ENCODE peak calls at places on chromosomes 12 and 14, in seven cellular contexts. O is heart right ventricle; D is pancreas; N is psoas muscle; K is CD4-positive, alpha-beta T cell; T is GM06990; L is HCT116. P is an unnamed sample. For H3K27me3, the result is how much of the 10 kb centered on the place peaks cover.

GRCh38 chr12:17810399-17810798 is 279.6 kb downstream of the RERGL start:
- DNase-seq in O (no peak), D (no peak), N (no peak), K (no peak), T (no peak), L (no peak), P (no peak)

GRCh38 chr12:51171884-51172514 is 936 bp downstream of the TFCP2 start:
- DNase-seq in O (no peak), D (peak), N (no peak), K (no peak), T (no peak), L (no peak), P (no peak)

GRCh38 chr12:93802698-93803097 is 125.5 kb downstream of the CRADD start:
- DNase-seq in O (no peak), D (no peak), N (no peak), K (no peak), T (no peak), L (no peak), P (no peak)

GRCh38 chr12:52037248-52037861 is 13.9 kb upstream of the NR4A1 start:
- DNase-seq in O (peak), D (peak), N (peak), K (no peak), T (no peak), L (no peak), P (peak)

GRCh38 chr12:44696542-44696941 is 179.6 kb downstream of the NELL2 start:
- DNase-seq in O (no peak), D (no peak), N (no peak), K (no peak), T (no peak), L (no peak), P (no peak)

GRCh38 chr12:94305293-94305957 is 154.2 kb downstream of the CEP83 start:
- DNase-seq in O (no peak), D (no peak), N (no peak), K (no peak), T (peak), L (no peak), P (no peak)

GRCh38 chr12:1799882-1800645 is 20.3 kb upstream of the LRTM2 start:
- DNase-seq in O (no peak), D (no peak), N (no peak), K (no peak), T (no peak), L (no peak), P (no peak)

GRCh38 chr12:48001426-48002178 is 2.7 kb downstream of the COL2A1 start:
- DNase-seq in O (peak), D (peak), N (peak), K (no peak), T (no peak), L (peak), P (no peak)

GRCh38 chr14:68792022-68792829 is 641 bp downstream of the ZFP36L1 start:
- DNase-seq in O (no peak), D (peak), N (no peak), K (peak), T (peak), L (no peak), P (peak)

GRCh38 chr12:57190037-57190436 is 26.6 kb upstream of the NXPH4 start:
- DNase-seq in O (no peak), D (no peak), N (no peak), K (no peak), T (no peak), L (no peak), P (no peak)

GRCh38 chr12:124568431-124569374 is 1.3 kb upstream of the NCOR2 start:
- DNase-seq in O (peak), D (peak), N (peak), K (peak), T (peak), L (no peak), P (peak)

GRCh38 chr14:74459289-74459946 is 33.4 kb upstream of the SYNDIG1L start:
- DNase-seq in O (peak), D (no peak), N (peak), K (peak), T (peak), L (no peak), P (no peak)

GRCh38 chr14:89669209-89669608 is 252.2 kb upstream of the FOXN3 start:
- DNase-seq in O (no peak), D (peak), N (no peak), K (no peak), T (peak), L (no peak), P (no peak)

GRCh38 chr12:66065623-66066022 is 64.9 kb downstream of the LLPH start:
- DNase-seq in O (no peak), D (no peak), N (no peak), K (no peak), T (no peak), L (no peak), P (no peak)

GRCh38 chr12:108542320-108542719 is 18.7 kb downstream of the SART3 start:
- DNase-seq in O (no peak), D (no peak), N (no peak), K (no peak), T (no peak), L (no peak), P (no peak)

GRCh38 chr12:77243345-77243744 is 178.0 kb upstream of the E2F7 start:
- DNase-seq in O (no peak), D (no peak), N (no peak), K (no peak), T (no peak), L (no peak), P (no peak)

GRCh38 chr14:99199854-99200653 is 71.9 kb downstream of the BCL11B start:
- DNase-seq in O (peak), D (no peak), N (no peak), K (no peak), T (no peak), L (no peak), P (no peak)
- TF ChIP-seq CTCF in O (no peak), D (no peak), N (no peak), K (no peak), T (no peak), L (no peak), P (no peak)

GRCh38 chr12:131794061-131794460 is 34.1 kb upstream of the MMP17 start:
- DNase-seq in O (no peak), D (no peak), N (no peak), K (no peak), T (no peak), L (no peak), P (no peak)
- H3K27me3 ChIP-seq in O (under half), D (under half), N (under half), K (under half), T (under half), L (under half), P (under half)

GRCh38 chr12:28998662-28999120 is 150.4 kb upstream of the FAR2 start:
- DNase-seq in O (no peak), D (no peak), N (no peak), K (no peak), T (no peak), L (no peak), P (no peak)

GRCh38 chr12:28988384-28988704 is 160.7 kb upstream of the FAR2 start:
- DNase-seq in O (no peak), D (no peak), N (no peak), K (no peak), T (no peak), L (no peak), P (no peak)

GRCh38 chr12:28996688-28997087 is 152.4 kb upstream of the FAR2 start:
- DNase-seq in O (no peak), D (no peak), N (no peak), K (no peak), T (no peak), L (no peak), P (no peak)

GRCh38 chr12:28987538-28988383 is 161.3 kb upstream of the FAR2 start:
- DNase-seq in O (no peak), D (no peak), N (no peak), K (no peak), T (no peak), L (no peak), P (no peak)

GRCh38 chr12:28993720-28994119 is 155.4 kb upstream of the FAR2 start:
- DNase-seq in O (no peak), D (no peak), N (no peak), K (no peak), T (no peak), L (no peak), P (no peak)
- TF ChIP-seq CTCF in O (no peak), D (no peak), N (no peak), K (no peak), T (no peak), L (no peak), P (no peak)

DNA sequence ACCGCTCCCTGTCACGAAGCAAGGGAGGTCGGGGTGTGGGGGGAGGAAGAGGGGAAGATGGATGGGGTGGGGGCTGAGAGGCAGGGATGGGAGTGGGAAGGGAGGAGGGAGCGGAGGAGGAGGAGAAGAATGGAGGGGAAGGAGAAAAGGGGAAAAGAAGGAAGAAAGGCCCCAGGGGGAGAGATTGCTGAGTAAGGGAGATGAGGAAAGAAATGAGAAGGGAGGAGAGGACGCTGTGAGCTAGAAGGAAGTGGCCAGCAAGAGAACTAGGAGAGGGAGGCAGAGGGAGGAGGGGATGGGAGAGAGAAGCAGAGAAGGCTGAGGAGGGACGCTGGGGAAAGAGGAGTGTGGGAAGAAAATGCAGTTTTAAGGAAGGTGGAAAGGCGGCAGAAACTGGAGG is 75.5 kb upstream of the LHX5 start:
- DNase-seq in O (no peak), D (no peak), N (no peak), K (no peak), T (no peak), L (no peak), P (no peak)
- H3K27me3 ChIP-seq in O (under half), D (under half), N (under half), K (under half), T (under half), L (under half), P (under half)

GRCh38 chr12:97465012-97465345 is 2.4 kb downstream of the RMST start:
- DNase-seq in O (no peak), D (no peak), N (no peak), K (no peak), T (no peak), L (no peak), P (no peak)
- TF ChIP-seq CTCF in O (no peak), D (no peak), N (no peak), K (no peak), T (no peak), L (no peak), P (no peak)

GRCh38 chr14:106269451-106270204 is 743.2 kb downstream of the TMEM121 start:
- DNase-seq in O (no peak), D (no peak), N (no peak), K (no peak), T (no peak), L (no peak), P (no peak)

GRCh38 chr14:106269029-106269428 is 742.6 kb downstream of the TMEM121 start:
- DNase-seq in O (no peak), D (no peak), N (no peak), K (no peak), T (no peak), L (no peak), P (no peak)

GRCh38 chr14:106268013-106268727 is 741.8 kb downstream of the TMEM121 start:
- DNase-seq in O (no peak), D (no peak), N (no peak), K (peak), T (peak), L (no peak), P (no peak)
- H3K27me3 ChIP-seq in O (half or more), D (under half), N (under half), K (under half), T (under half), L (under half), P (under half)

GRCh38 chr12:120686690-120687569 is at the start of gene MLEC:
- DNase-seq in O (peak), D (peak), N (peak), K (peak), T (peak), L (peak), P (peak)
- TF ChIP-seq CTCF in O (peak), D (no peak), N (no peak), K (no peak), T (peak), L (peak), P (peak)